ENCODE peak calls at places on chromosome 12, in seven cellular contexts. O, E, V, J, F, N and Q are unnamed samples.

GRCh38 chr12:110776410-110776809 is 33.7 kb upstream of the PPP1CC start:
- DNase-seq in N (peak), E (no peak), J (no peak), O (no peak), F (no peak), V (no peak), Q (no peak)

GRCh38 chr12:27083861-27084271 is 1.5 kb upstream of the C12orf71 start:
- DNase-seq in O (no peak), N (no peak), J (peak), E (no peak), F (no peak), V (peak), Q (no peak)

GRCh38 chr12:32478166-32478565 is 78.8 kb downstream of the FGD4 start:
- DNase-seq in J (no peak), E (no peak), V (no peak), F (no peak), N (no peak), O (no peak), Q (no peak)

GRCh38 chr12:70994217-70994788 is 73.8 kb upstream of the PTPRR start:
- DNase-seq in N (no peak), E (peak), O (no peak), V (peak), F (no peak), J (peak), Q (no peak)

GRCh38 chr12:41459815-41460214 is 271.7 kb downstream of the PDZRN4 start:
- DNase-seq in O (no peak), J (peak), N (no peak), V (no peak), E (no peak), F (no peak), Q (no peak)

GRCh38 chr12:45975506-45975905 is 14.9 kb downstream of the SCAF11 start:
- DNase-seq in V (no peak), E (no peak), F (no peak), J (no peak), N (no peak), O (no peak), Q (no peak)

GRCh38 chr12:50050119-50050385 is 7.3 kb upstream of the ASIC1 start:
- DNase-seq in E (no peak), N (no peak), J (no peak), V (no peak), O (no peak), F (no peak), Q (no peak)

GRCh38 chr12:94616217-94616729 is 34.1 kb downstream of the TMCC3 start:
- DNase-seq in F (no peak), O (no peak), J (peak), V (no peak), N (no peak), E (no peak), Q (peak)

GRCh38 chr12:59934486-59934885 is 338.7 kb downstream of the SLC16A7 start:
- DNase-seq in F (no peak), V (no peak), N (no peak), E (no peak), O (no peak), J (no peak), Q (no peak)

GRCh38 chr12:49556391-49557186 is 11.4 kb downstream of the MCRS1 start:
- DNase-seq in V (no peak), N (no peak), J (no peak), F (no peak), E (no peak), O (no peak), Q (no peak)

GRCh38 chr12:127640181-127640886 is 626.6 kb upstream of the TMEM132C start:
- DNase-seq in F (no peak), V (no peak), O (no peak), N (peak), J (no peak), E (peak), Q (no peak)

GRCh38 chr12:95424271-95424994 is 49.5 kb upstream of the METAP2 start:
- DNase-seq in V (no peak), O (no peak), E (no peak), J (no peak), N (no peak), F (no peak), Q (peak)

GRCh38 chr12:51202650-51203198 is 15.1 kb downstream of the POU6F1 start:
- DNase-seq in E (no peak), N (no peak), J (no peak), O (no peak), V (no peak), F (no peak), Q (no peak)

GRCh38 chr12:100239589-100239988 is 27.3 kb downstream of the DEPDC4 start:
- DNase-seq in N (no peak), F (no peak), J (no peak), O (no peak), V (no peak), E (no peak), Q (no peak)

GRCh38 chr12:67795235-67795634 is 146.7 kb downstream of the DYRK2 start:
- DNase-seq in N (no peak), E (no peak), V (no peak), O (no peak), J (no peak), F (no peak), Q (no peak)

GRCh38 chr12:44780221-44780770 is 95.8 kb downstream of the NELL2 start:
- DNase-seq in O (no peak), F (no peak), N (no peak), V (no peak), E (no peak), J (peak), Q (no peak)

GRCh38 chr12:75632452-75632851 is 121.0 kb upstream of the KRR1 start:
- DNase-seq in V (no peak), E (no peak), F (no peak), O (no peak), N (no peak), J (peak), Q (no peak)

GRCh38 chr12:96786808-96787207 is 120.2 kb upstream of the NEDD1 start:
- DNase-seq in J (no peak), N (no peak), V (no peak), O (no peak), F (no peak), E (no peak), Q (no peak)

GRCh38 chr12:95989504-95990123 is 6.5 kb downstream of the HAL start:
- DNase-seq in O (no peak), E (no peak), N (no peak), J (no peak), V (no peak), F (no peak), Q (no peak)

GRCh38 chr12:3365416-3366385 is 125.3 kb upstream of the PRMT8 start:
- DNase-seq in E (no peak), F (no peak), N (no peak), J (no peak), V (no peak), O (no peak), Q (no peak)

GRCh38 chr12:118501489-118501888 is 125.1 kb downstream of the SUDS3 start:
- DNase-seq in F (no peak), V (no peak), J (no peak), N (no peak), O (no peak), E (no peak), Q (no peak)

GRCh38 chr12:88388566-88389269 is 191.6 kb downstream of the KITLG start:
- DNase-seq in E (peak), O (peak), V (no peak), F (no peak), J (no peak), N (no peak), Q (no peak)

GRCh38 chr12:47158792-47159191 is 79.0 kb upstream of the AMIGO2 start:
- DNase-seq in N (no peak), E (no peak), O (no peak), F (no peak), J (no peak), V (no peak), Q (peak)

GRCh38 chr12:50059440-50060119 is 2.2 kb downstream of the ASIC1 start:
- DNase-seq in J (no peak), N (no peak), V (no peak), E (no peak), F (peak), O (peak), Q (no peak)

GRCh38 chr12:79439179-79439825 is 251.5 kb downstream of the PAWR start:
- DNase-seq in V (no peak), F (no peak), J (no peak), O (no peak), E (no peak), N (no peak), Q (no peak)

GRCh38 chr12:3629082-3629830 is 123.7 kb downstream of the CRACR2A start:
- DNase-seq in F (no peak), E (no peak), J (no peak), N (no peak), V (no peak), O (no peak), Q (no peak)

GRCh38 chr12:67410246-67410645 is 141.1 kb downstream of the CAND1 start:
- DNase-seq in V (no peak), F (no peak), N (no peak), O (no peak), E (no peak), J (no peak), Q (no peak)

GRCh38 chr12:6952860-6953416 is 1.8 kb downstream of the PTPN6 start:
- DNase-seq in J (no peak), F (no peak), E (no peak), N (no peak), V (no peak), O (no peak), Q (no peak)

GRCh38 chr12:104458645-104459555 is 2.2 kb downstream of the CHST11 start:
- DNase-seq in J (no peak), V (no peak), F (no peak), O (no peak), N (peak), E (no peak), Q (no peak)

GRCh38 chr12:109760031-109760929 is 46.7 kb downstream of the FAM222A start:
- DNase-seq in F (peak), N (no peak), J (no peak), E (no peak), O (no peak), V (no peak), Q (no peak)

GRCh38 chr12:65905941-65906471 is 81.7 kb downstream of the HMGA2 start:
- DNase-seq in J (no peak), O (no peak), E (no peak), N (no peak), V (no peak), F (no peak), Q (no peak)

GRCh38 chr12:8157484-8158198 is 826 bp downstream of the ZNF705A start:
- DNase-seq in E (no peak), J (no peak), O (no peak), N (no peak), V (no peak), F (no peak), Q (no peak)

GRCh38 chr12:42585175-42585845 is 4.2 kb downstream of the PRICKLE1 start:
- DNase-seq in F (no peak), J (no peak), O (no peak), E (no peak), N (no peak), V (no peak), Q (no peak)